ENCODE peak calls at places on chromosome 12, in eight cellular contexts. One of them, this sample, is unnamed.

GRCh38 chr12:131313635-131314034 is 359.9 kb downstream of the ADGRD1 start:
- DNase-seq in keratinocyte: no peak
- DNase-seq in ovary: no peak
- DNase-seq in mesendoderm: no peak
- DNase-seq in right atrium auricular region: no peak
- DNase-seq in testis: no peak
- DNase-seq in effector memory CD4-positive, alpha-beta T cell: no peak
- DNase-seq in GM23248: no peak
- DNase-seq in this sample: no peak

GRCh38 chr12:124233041-124233836 is 61.7 kb upstream of the RFLNA start:
- DNase-seq in keratinocyte: peak
- DNase-seq in ovary: no peak
- DNase-seq in mesendoderm: no peak
- DNase-seq in right atrium auricular region: no peak
- DNase-seq in testis: no peak
- DNase-seq in effector memory CD4-positive, alpha-beta T cell: no peak
- DNase-seq in GM23248: peak
- DNase-seq in this sample: peak

GRCh38 chr12:26031318-26031717 is 72.8 kb downstream of the RASSF8 start:
- DNase-seq in keratinocyte: no peak
- DNase-seq in ovary: no peak
- DNase-seq in mesendoderm: no peak
- DNase-seq in right atrium auricular region: no peak
- DNase-seq in testis: no peak
- DNase-seq in effector memory CD4-positive, alpha-beta T cell: no peak
- DNase-seq in GM23248: no peak
- DNase-seq in this sample: no peak

GRCh38 chr12:77062846-77063461 is 2.4 kb downstream of the E2F7 start:
- DNase-seq in keratinocyte: no peak
- DNase-seq in ovary: no peak
- DNase-seq in mesendoderm: no peak
- DNase-seq in right atrium auricular region: no peak
- DNase-seq in testis: no peak
- DNase-seq in effector memory CD4-positive, alpha-beta T cell: no peak
- DNase-seq in GM23248: no peak
- DNase-seq in this sample: peak

GRCh38 chr12:131865196-131865875 is 29.1 kb upstream of the ULK1 start:
- DNase-seq in keratinocyte: no peak
- DNase-seq in ovary: no peak
- DNase-seq in mesendoderm: no peak
- DNase-seq in right atrium auricular region: no peak
- DNase-seq in testis: no peak
- DNase-seq in effector memory CD4-positive, alpha-beta T cell: no peak
- DNase-seq in GM23248: peak
- DNase-seq in this sample: no peak

GRCh38 chr12:49882248-49882850 is 21.4 kb downstream of the FAIM2 start:
- DNase-seq in keratinocyte: no peak
- DNase-seq in ovary: peak
- DNase-seq in mesendoderm: peak
- DNase-seq in right atrium auricular region: no peak
- DNase-seq in testis: no peak
- DNase-seq in effector memory CD4-positive, alpha-beta T cell: no peak
- DNase-seq in GM23248: no peak
- DNase-seq in this sample: no peak

GRCh38 chr12:66156654-66157053 is 13.1 kb downstream of the TMBIM4 start:
- DNase-seq in keratinocyte: no peak
- DNase-seq in ovary: no peak
- DNase-seq in mesendoderm: no peak
- DNase-seq in right atrium auricular region: no peak
- DNase-seq in testis: no peak
- DNase-seq in effector memory CD4-positive, alpha-beta T cell: no peak
- DNase-seq in GM23248: no peak
- DNase-seq in this sample: peak

GRCh38 chr12:20445693-20446092 is 77.4 kb downstream of the PDE3A start:
- DNase-seq in keratinocyte: no peak
- DNase-seq in ovary: no peak
- DNase-seq in mesendoderm: no peak
- DNase-seq in right atrium auricular region: no peak
- DNase-seq in testis: no peak
- DNase-seq in effector memory CD4-positive, alpha-beta T cell: no peak
- DNase-seq in GM23248: no peak
- DNase-seq in this sample: no peak

GRCh38 chr12:19158909-19159308 is 29.4 kb downstream of the PLEKHA5 start:
- DNase-seq in keratinocyte: no peak
- DNase-seq in ovary: no peak
- DNase-seq in mesendoderm: no peak
- DNase-seq in right atrium auricular region: no peak
- DNase-seq in testis: no peak
- DNase-seq in effector memory CD4-positive, alpha-beta T cell: no peak
- DNase-seq in GM23248: peak
- DNase-seq in this sample: no peak

GRCh38 chr12:41965996-41966395 is 178.7 kb downstream of the GXYLT1 start:
- DNase-seq in keratinocyte: no peak
- DNase-seq in ovary: no peak
- DNase-seq in mesendoderm: no peak
- DNase-seq in right atrium auricular region: no peak
- DNase-seq in testis: no peak
- DNase-seq in effector memory CD4-positive, alpha-beta T cell: no peak
- DNase-seq in GM23248: no peak
- DNase-seq in this sample: no peak

GRCh38 chr12:26195641-26196423 is 459 bp downstream of the SSPN start:
- DNase-seq in keratinocyte: no peak
- DNase-seq in ovary: peak
- DNase-seq in mesendoderm: peak
- DNase-seq in right atrium auricular region: peak
- DNase-seq in testis: peak
- DNase-seq in effector memory CD4-positive, alpha-beta T cell: no peak
- DNase-seq in GM23248: peak
- DNase-seq in this sample: peak

GRCh38 chr12:129579879-129580278 is 323.9 kb downstream of the TMEM132D start:
- DNase-seq in keratinocyte: no peak
- DNase-seq in ovary: no peak
- DNase-seq in mesendoderm: peak
- DNase-seq in right atrium auricular region: no peak
- DNase-seq in testis: no peak
- DNase-seq in effector memory CD4-positive, alpha-beta T cell: no peak
- DNase-seq in GM23248: no peak
- DNase-seq in this sample: no peak

GRCh38 chr12:2960432-2960956 is 1.3 kb downstream of the TEAD4 start:
- DNase-seq in keratinocyte: no peak
- DNase-seq in ovary: no peak
- DNase-seq in mesendoderm: peak
- DNase-seq in right atrium auricular region: no peak
- DNase-seq in testis: no peak
- DNase-seq in effector memory CD4-positive, alpha-beta T cell: no peak
- DNase-seq in GM23248: peak
- DNase-seq in this sample: no peak

GRCh38 chr12:98725481-98726247 is 80.6 kb downstream of the APAF1 start:
- DNase-seq in keratinocyte: no peak
- DNase-seq in ovary: peak
- DNase-seq in mesendoderm: peak
- DNase-seq in right atrium auricular region: no peak
- DNase-seq in testis: peak
- DNase-seq in effector memory CD4-positive, alpha-beta T cell: no peak
- DNase-seq in GM23248: peak
- DNase-seq in this sample: peak

GRCh38 chr12:47900480-47901129 is 4.2 kb downstream of the VDR start:
- DNase-seq in keratinocyte: no peak
- DNase-seq in ovary: no peak
- DNase-seq in mesendoderm: peak
- DNase-seq in right atrium auricular region: no peak
- DNase-seq in testis: no peak
- DNase-seq in effector memory CD4-positive, alpha-beta T cell: no peak
- DNase-seq in GM23248: peak
- DNase-seq in this sample: no peak

GRCh38 chr12:120290541-120291312 is 976 bp downstream of the RNU4-2 start:
- DNase-seq in keratinocyte: no peak
- DNase-seq in ovary: no peak
- DNase-seq in mesendoderm: peak
- DNase-seq in right atrium auricular region: peak
- DNase-seq in testis: peak
- DNase-seq in effector memory CD4-positive, alpha-beta T cell: no peak
- DNase-seq in GM23248: peak
- DNase-seq in this sample: no peak

GRCh38 chr12:121803861-121804416 is at the start of gene SETD1B:
- DNase-seq in keratinocyte: no peak
- DNase-seq in ovary: peak
- DNase-seq in mesendoderm: peak
- DNase-seq in right atrium auricular region: no peak
- DNase-seq in testis: no peak
- DNase-seq in effector memory CD4-positive, alpha-beta T cell: no peak
- DNase-seq in GM23248: peak
- DNase-seq in this sample: peak

DNA sequence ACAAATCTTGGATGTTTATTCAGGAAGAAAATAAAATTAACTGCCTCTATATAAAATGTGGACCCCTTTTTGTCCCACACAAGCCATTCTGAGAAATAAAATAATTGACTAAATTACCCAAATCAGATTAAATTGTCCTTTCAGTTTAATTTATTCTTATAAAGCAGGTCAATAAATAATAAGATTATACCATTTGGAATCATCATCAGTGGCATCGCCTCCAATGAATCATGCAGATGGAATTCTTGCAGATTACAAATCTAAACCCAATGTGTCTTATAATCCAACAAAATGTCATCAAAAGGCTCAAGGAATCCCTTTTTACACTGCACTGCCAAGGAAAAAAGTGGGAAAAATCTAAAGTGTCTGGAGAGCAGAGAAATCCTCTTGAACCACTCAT is 138.1 kb upstream of the TSPAN8 start:
- DNase-seq in keratinocyte: no peak
- DNase-seq in ovary: no peak
- DNase-seq in mesendoderm: no peak
- DNase-seq in right atrium auricular region: no peak
- DNase-seq in testis: no peak
- DNase-seq in effector memory CD4-positive, alpha-beta T cell: no peak
- DNase-seq in GM23248: no peak
- DNase-seq in this sample: peak
- H3K27ac ChIP-seq in keratinocyte: no peak
- H3K27ac ChIP-seq in ovary: no peak
- H3K27ac ChIP-seq in mesendoderm: no peak
- H3K27ac ChIP-seq in right atrium auricular region: no peak
- H3K27ac ChIP-seq in testis: no peak
- H3K27ac ChIP-seq in effector memory CD4-positive, alpha-beta T cell: no peak
- H3K27ac ChIP-seq in GM23248: no peak
- H3K27ac ChIP-seq in this sample: no peak

DNA sequence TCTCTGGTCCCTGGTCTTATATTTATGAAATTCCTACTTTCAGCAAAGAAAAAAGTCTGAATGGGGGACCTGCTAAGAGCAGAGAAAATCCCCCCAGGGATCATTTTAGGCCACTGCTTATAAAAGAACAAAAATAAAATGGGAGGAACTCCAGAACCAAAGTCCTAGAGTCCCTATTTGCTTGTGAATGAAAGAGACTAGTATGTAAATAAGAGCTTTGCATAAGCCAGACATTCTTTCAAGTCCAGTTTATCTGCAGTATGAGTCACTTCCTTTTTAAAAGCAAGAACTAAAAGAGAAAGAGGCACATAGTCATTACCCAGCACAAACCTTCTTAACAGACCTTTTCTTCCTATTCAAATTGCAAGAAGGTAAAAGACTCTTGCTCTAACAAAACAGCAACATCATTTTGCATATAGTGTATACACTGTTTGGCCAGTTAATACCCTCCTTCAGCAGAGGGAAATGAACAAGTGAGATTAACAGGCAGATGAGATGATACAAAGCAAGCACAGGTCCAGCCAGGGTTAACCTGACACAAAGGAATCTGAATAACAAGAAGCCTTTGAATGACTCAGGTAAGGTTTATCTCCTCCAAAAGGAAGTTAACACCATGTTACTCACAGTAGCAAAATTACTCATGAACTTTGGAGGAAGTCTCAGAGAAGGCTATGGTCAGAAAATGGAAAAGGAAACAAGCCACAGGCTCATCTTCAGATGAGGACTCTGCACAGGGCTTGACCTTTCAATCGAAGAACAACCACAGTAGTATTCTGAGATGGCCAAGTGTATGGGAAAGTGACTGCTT is 87.3 kb downstream of the PHLDA1 start:
- DNase-seq in keratinocyte: peak
- DNase-seq in ovary: no peak
- DNase-seq in mesendoderm: peak
- DNase-seq in right atrium auricular region: no peak
- DNase-seq in testis: no peak
- DNase-seq in effector memory CD4-positive, alpha-beta T cell: no peak
- DNase-seq in GM23248: peak
- DNase-seq in this sample: peak
- H3K4me3 ChIP-seq in keratinocyte: no peak
- H3K4me3 ChIP-seq in ovary: no peak
- H3K4me3 ChIP-seq in mesendoderm: no peak
- H3K4me3 ChIP-seq in right atrium auricular region: no peak
- H3K4me3 ChIP-seq in testis: no peak
- H3K4me3 ChIP-seq in effector memory CD4-positive, alpha-beta T cell: no peak
- H3K4me3 ChIP-seq in GM23248: peak
- H3K4me3 ChIP-seq in this sample: no peak

DNA sequence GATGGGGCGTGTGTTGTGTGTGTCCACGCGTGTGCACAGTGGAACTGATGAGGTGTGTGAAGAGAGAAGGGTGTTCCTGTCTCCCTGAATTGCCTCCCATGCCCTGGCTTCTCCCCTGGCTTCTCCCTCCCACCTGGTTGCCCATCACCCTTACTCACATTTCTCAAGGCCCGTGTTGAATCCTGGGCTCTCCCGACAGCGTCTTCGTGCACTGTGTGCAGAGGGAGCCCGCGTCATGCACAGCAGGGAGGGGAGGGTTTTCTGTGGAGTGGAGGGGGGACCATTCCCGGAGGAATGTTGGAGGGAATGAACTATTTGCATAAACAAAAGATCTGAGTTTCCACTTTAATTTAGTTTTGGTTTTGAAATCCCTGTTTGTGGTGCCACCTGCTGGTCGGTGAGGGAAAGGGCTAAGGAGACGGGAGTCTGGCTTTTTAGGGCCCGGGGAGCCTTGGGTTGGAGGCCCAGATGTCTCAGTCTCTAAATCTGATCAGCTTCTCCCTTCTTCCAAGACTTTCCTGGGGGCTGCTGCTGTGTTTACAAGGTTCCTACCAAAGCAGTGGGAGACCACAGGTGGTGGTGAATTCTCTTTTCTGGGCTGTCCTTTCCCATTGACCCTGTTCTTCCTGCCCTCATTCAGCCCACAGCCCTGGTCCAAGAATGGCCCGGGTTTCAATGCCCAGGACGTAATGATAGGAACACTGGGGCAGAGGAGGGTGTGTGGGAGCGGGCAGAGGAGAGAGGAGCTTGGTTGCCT is at the start of gene C1R:
- DNase-seq in keratinocyte: no peak
- DNase-seq in ovary: peak
- DNase-seq in mesendoderm: peak
- DNase-seq in right atrium auricular region: peak
- DNase-seq in testis: peak
- DNase-seq in effector memory CD4-positive, alpha-beta T cell: peak
- DNase-seq in GM23248: peak
- DNase-seq in this sample: peak
- H3K27ac ChIP-seq in keratinocyte: no peak
- H3K27ac ChIP-seq in ovary: peak
- H3K27ac ChIP-seq in mesendoderm: no peak
- H3K27ac ChIP-seq in right atrium auricular region: peak
- H3K27ac ChIP-seq in testis: peak
- H3K27ac ChIP-seq in effector memory CD4-positive, alpha-beta T cell: no peak
- H3K27ac ChIP-seq in GM23248: peak
- H3K27ac ChIP-seq in this sample: no peak

GRCh38 chr12:5944688-5945070 is 380 bp downstream of the ANO2 start:
- DNase-seq in keratinocyte: no peak
- DNase-seq in ovary: no peak
- DNase-seq in mesendoderm: peak
- DNase-seq in right atrium auricular region: no peak
- DNase-seq in testis: no peak
- DNase-seq in effector memory CD4-positive, alpha-beta T cell: no peak
- DNase-seq in GM23248: peak
- DNase-seq in this sample: no peak
- H3K4me3 ChIP-seq in keratinocyte: peak
- H3K4me3 ChIP-seq in ovary: no peak
- H3K4me3 ChIP-seq in mesendoderm: peak
- H3K4me3 ChIP-seq in right atrium auricular region: peak
- H3K4me3 ChIP-seq in testis: peak
- H3K4me3 ChIP-seq in effector memory CD4-positive, alpha-beta T cell: no peak
- H3K4me3 ChIP-seq in GM23248: peak
- H3K4me3 ChIP-seq in this sample: peak

This sample was measured in cardiac muscle cell.